ENCODE peak calls at places on chromosomes 2 and 18, in six cellular contexts. Y is transverse colon, K is MM.1S, P is astrocyte, A is adrenal gland, L is SK-N-SH. G is an unnamed sample.

GRCh38 chr2:215712850-215713230 is 277.0 kb upstream of the FN1 start:
- DNase-seq in L (no peak), K (no peak), P (peak; percentile 51), A (no peak), Y (no peak), G (no peak)

GRCh38 chr2:234136461-234136860 is 86.0 kb downstream of the SPP2 start:
- DNase-seq in P (no peak), A (no peak), Y (no peak), L (no peak), K (peak; percentile 39), G (peak; percentile 20)

GRCh38 chr2:12728221-12728777 is 11.6 kb downstream of the TRIB2 start:
- DNase-seq in K (peak; percentile 98), L (no peak), Y (peak; percentile 43), A (no peak), P (no peak), G (no peak)

GRCh38 chr18:50286391-50287027 is 983 bp downstream of the CXXC1 start:
- DNase-seq in L (peak; percentile 73), A (no peak), K (no peak), P (peak; percentile 32), Y (peak; percentile 64), G (peak; percentile 35)

GRCh38 chr2:13681936-13682335 is 950.6 kb upstream of the LRATD1 start:
- DNase-seq in A (no peak), Y (no peak), K (no peak), L (no peak), P (peak; percentile 67), G (peak; percentile 8)

GRCh38 chr18:44954256-44954655 is 273.6 kb downstream of the SETBP1 start:
- DNase-seq in Y (no peak), L (no peak), P (no peak), K (no peak), A (no peak), G (no peak)

GRCh38 chr2:212392048-212392447 is 146.6 kb downstream of the ERBB4 start:
- DNase-seq in A (no peak), Y (no peak), L (no peak), K (no peak), P (peak; percentile 47), G (peak; percentile 71)

GRCh38 chr2:29314816-29315571 is 199.8 kb downstream of the CLIP4 start:
- DNase-seq in K (peak; percentile 79), P (peak; percentile 67), Y (peak; percentile 20), A (no peak), L (no peak), G (no peak)

GRCh38 chr2:20326163-20326780 is 24.4 kb downstream of the PUM2 start:
- DNase-seq in K (peak; percentile 55), P (peak; percentile 27), Y (peak; percentile 55), L (peak; percentile 74), A (peak; percentile 72), G (peak; percentile 81)

GRCh38 chr2:148044322-148044721 is 23.4 kb downstream of the MBD5 start:
- DNase-seq in K (no peak), Y (no peak), L (no peak), A (no peak), P (no peak), G (no peak)

GRCh38 chr2:240435457-240435954 is at the start of gene GPC1:
- DNase-seq in P (peak; percentile 56), L (peak; percentile 96), K (peak; percentile 81), Y (peak; percentile 69), A (peak; percentile 72), G (peak; percentile 94)

GRCh38 chr18:24987271-24987932 is 364.6 kb downstream of the ZNF521 start:
- DNase-seq in L (peak; percentile 6), K (no peak), P (peak; percentile 19), Y (no peak), A (no peak), G (peak; percentile 62)

GRCh38 chr2:164706522-164706921 is 85.2 kb upstream of the GRB14 start:
- DNase-seq in P (peak; percentile 76), Y (no peak), L (no peak), K (no peak), A (no peak), G (peak; percentile 70)

GRCh38 chr2:40431600-40431955 is 20.3 kb downstream of the SLC8A1 start:
- DNase-seq in Y (no peak), L (no peak), P (peak; percentile 92), A (no peak), K (no peak), G (peak; percentile 88)

GRCh38 chr2:160051374-160051800 is 11.0 kb downstream of the PLA2R1 start:
- DNase-seq in L (no peak), P (peak; percentile 36), K (no peak), Y (no peak), A (no peak), G (no peak)

GRCh38 chr2:86230961-86231360 is 31.7 kb downstream of the MRPL35 start:
- DNase-seq in L (no peak), Y (no peak), A (no peak), P (no peak), K (no peak), G (no peak)

GRCh38 chr2:148350211-148350610 is 294.3 kb upstream of the EPC2 start:
- DNase-seq in K (no peak), A (no peak), Y (no peak), L (peak; percentile 8), P (no peak), G (no peak)

GRCh38 chr2:230872968-230873669 is 8.4 kb downstream of the ITM2C start:
- DNase-seq in Y (peak; percentile 55), A (no peak), L (no peak), P (no peak), K (peak; percentile 96), G (no peak)

GRCh38 chr2:214100488-214100887 is 310.4 kb upstream of the VWC2L start:
- DNase-seq in P (no peak), K (no peak), A (no peak), Y (no peak), L (no peak), G (no peak)

GRCh38 chr2:14778015-14778414 is 145.5 kb downstream of the LRATD1 start:
- DNase-seq in L (no peak), K (no peak), Y (no peak), P (peak; percentile 84), A (no peak), G (no peak)

GRCh38 chr2:46801731-46802664 is 113.6 kb downstream of the MCFD2 start:
- DNase-seq in Y (no peak), P (peak; percentile 71), A (peak; percentile 58), L (no peak), K (no peak), G (peak; percentile 47)

GRCh38 chr18:26051845-26052244 is 38.6 kb downstream of the SS18 start:
- DNase-seq in P (no peak), L (peak; percentile 8), Y (no peak), K (no peak), A (no peak), G (no peak)

GRCh38 chr2:28320009-28320365 is 72.7 kb upstream of the FOSL2 start:
- DNase-seq in A (no peak), K (no peak), L (no peak), P (no peak), Y (no peak), G (no peak)

GRCh38 chr2:74077636-74078035 is 70.1 kb downstream of the BOLA3 start:
- DNase-seq in P (no peak), A (no peak), K (no peak), L (no peak), Y (no peak), G (no peak)

GRCh38 chr18:79248495-79249078 is 147.1 kb upstream of the NFATC1 start:
- DNase-seq in L (no peak), P (peak; percentile 55), K (no peak), A (no peak), Y (no peak), G (no peak)

GRCh38 chr18:28045880-28046279 is 131.1 kb downstream of the CDH2 start:
- DNase-seq in P (peak; percentile 68), A (no peak), Y (no peak), K (no peak), L (no peak), G (no peak)
- H3K4me3 ChIP-seq in P (peak overlapping the region; percentile 21), A (no peak overlapping the region), Y (no peak overlapping the region), K (no peak overlapping the region), L (no peak overlapping the region), G (no peak overlapping the region)

GRCh38 chr2:125224188-125224587 is 1199.1 kb downstream of the CNTNAP5 start:
- DNase-seq in P (no peak), K (no peak), L (no peak), A (no peak), Y (no peak), G (no peak)

GRCh38 chr2:125224830-125225229 is 1199.7 kb downstream of the CNTNAP5 start:
- DNase-seq in L (no peak), K (no peak), P (no peak), Y (no peak), A (no peak), G (no peak)

GRCh38 chr2:125227843-125228392 is 1202.8 kb downstream of the CNTNAP5 start:
- DNase-seq in Y (no peak), P (no peak), A (no peak), L (peak; percentile 0), K (peak; percentile 8), G (no peak)
- TF ChIP-seq CTCF in Y (no peak), P (peak; percentile 10), A (no peak), L (no peak), K (peak; percentile 27), G (no peak)

GRCh38 chr2:83115155-83115554 is 1343.9 kb downstream of the SUCLG1 start:
- DNase-seq in Y (no peak), A (no peak), K (no peak), L (no peak), P (no peak), G (no peak)
- H3K4me3 ChIP-seq in Y (no peak overlapping the region), A (no peak overlapping the region), K (no peak overlapping the region), L (no peak overlapping the region), P (no peak overlapping the region), G (no peak overlapping the region)

GRCh38 chr2:179355881-179356280 is 91.2 kb upstream of the SESTD1 start:
- DNase-seq in L (no peak), A (no peak), Y (no peak), P (no peak), K (no peak), G (no peak)

GRCh38 chr2:179354296-179354695 is 89.7 kb upstream of the SESTD1 start:
- DNase-seq in Y (no peak), K (no peak), P (no peak), A (no peak), L (no peak), G (no peak)

GRCh38 chr2:179352181-179352580 is 87.5 kb upstream of the SESTD1 start:
- DNase-seq in P (no peak), A (no peak), Y (no peak), K (no peak), L (no peak), G (no peak)

GRCh38 chr2:179349670-179350303 is 85.2 kb upstream of the SESTD1 start:
- DNase-seq in P (no peak), A (no peak), L (no peak), K (no peak), Y (no peak), G (no peak)

DNA sequence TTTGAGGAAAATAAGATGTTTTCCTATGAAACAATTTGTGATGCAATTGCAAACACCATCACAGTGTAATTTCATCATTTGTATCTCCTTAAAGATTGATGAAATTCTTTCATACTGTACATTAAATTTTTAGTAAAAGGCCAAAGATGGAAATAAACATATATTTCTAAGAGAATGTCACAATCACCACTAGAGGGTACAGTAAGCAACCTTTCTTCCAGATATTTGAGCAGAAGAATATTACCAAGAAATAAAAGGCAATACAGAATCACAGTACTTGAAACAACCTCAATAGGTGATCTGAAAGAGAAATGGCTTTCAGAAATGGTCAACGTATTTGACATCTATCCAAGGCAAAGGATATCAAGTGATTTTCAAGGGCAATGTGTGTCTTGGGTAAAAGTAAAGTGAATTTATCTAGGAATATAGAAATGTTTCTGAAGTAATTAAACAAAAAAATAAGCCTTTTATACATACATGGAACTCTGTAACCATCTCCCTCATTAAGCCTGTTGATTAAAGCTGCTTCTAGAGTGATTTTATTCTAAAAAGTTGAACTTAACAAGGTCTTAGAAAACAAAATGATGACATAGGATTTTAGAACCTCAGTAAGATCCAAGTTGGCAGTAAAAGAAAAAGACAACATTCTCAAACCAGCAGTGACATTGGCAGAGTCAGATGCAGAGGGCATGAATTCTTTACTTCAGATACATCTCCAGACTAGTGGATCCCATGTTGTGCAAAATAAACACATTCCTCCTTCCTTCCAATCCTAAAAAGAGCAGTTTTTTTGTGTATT is 90.3 kb upstream of the SESTD1 start:
- DNase-seq in P (no peak), Y (no peak), A (no peak), K (no peak), L (no peak), G (peak; percentile 24)
- TF ChIP-seq CTCF in P (peak; percentile 46), Y (no peak), A (peak; percentile 31), K (peak; percentile 28), L (peak; percentile 59), G (peak; percentile 17)